ENCODE peak calls at places on chromosomes 3 and 15, in four cellular contexts. A is K562, I is H1, Y is GM12878. X is an unnamed sample.

GRCh38 chr3:77053769-77054168 is 13.9 kb downstream of the ROBO2 start:
- DNase-seq in A (no peak), I (no peak), Y (no peak), X (no peak)

GRCh38 chr3:177598110-177598833 is 401.0 kb upstream of the TBL1XR1 start:
- DNase-seq in A (no peak), I (no peak), Y (no peak), X (no peak)

GRCh38 chr3:181855825-181856224 is 144.1 kb downstream of the SOX2 start:
- DNase-seq in A (no peak), I (no peak), Y (no peak), X (no peak)

GRCh38 chr3:126888186-126888760 is 94.6 kb upstream of the PLXNA1 start:
- DNase-seq in A (no peak), I (no peak), Y (no peak), X (no peak)

GRCh38 chr15:25250906-25251622 is 187.8 kb downstream of the UBE3A start:
- DNase-seq in A (no peak), I (no peak), Y (no peak), X (no peak)

GRCh38 chr3:159854500-159855124 is 134.0 kb upstream of the IL12A start:
- DNase-seq in A (no peak), I (no peak), Y (no peak), X (peak)

GRCh38 chr3:58052373-58053273 is 44.4 kb downstream of the FLNB start:
- DNase-seq in A (peak), I (no peak), Y (no peak), X (peak)

GRCh38 chr15:95559875-95560394 is 770.6 kb upstream of the NR2F2 start:
- DNase-seq in A (peak), I (no peak), Y (no peak), X (no peak)

GRCh38 chr15:26867199-26868007 is 541 bp downstream of the GABRA5 start:
- DNase-seq in A (no peak), I (peak), Y (no peak), X (no peak)

GRCh38 chr15:63551400-63551799 is 45.8 kb upstream of the FBXL22 start:
- DNase-seq in A (no peak), I (no peak), Y (no peak), X (no peak)
- TF ChIP-seq BRCA1 in A (no peak), I (no peak), Y (no peak), X (no peak)

GRCh38 chr3:15858547-15859506 is 61.0 kb upstream of the ANKRD28 start:
- DNase-seq in A (peak), I (peak), Y (peak), X (peak)
- TF ChIP-seq MAX in A (peak), I (peak), Y (peak), X (peak)

DNA sequence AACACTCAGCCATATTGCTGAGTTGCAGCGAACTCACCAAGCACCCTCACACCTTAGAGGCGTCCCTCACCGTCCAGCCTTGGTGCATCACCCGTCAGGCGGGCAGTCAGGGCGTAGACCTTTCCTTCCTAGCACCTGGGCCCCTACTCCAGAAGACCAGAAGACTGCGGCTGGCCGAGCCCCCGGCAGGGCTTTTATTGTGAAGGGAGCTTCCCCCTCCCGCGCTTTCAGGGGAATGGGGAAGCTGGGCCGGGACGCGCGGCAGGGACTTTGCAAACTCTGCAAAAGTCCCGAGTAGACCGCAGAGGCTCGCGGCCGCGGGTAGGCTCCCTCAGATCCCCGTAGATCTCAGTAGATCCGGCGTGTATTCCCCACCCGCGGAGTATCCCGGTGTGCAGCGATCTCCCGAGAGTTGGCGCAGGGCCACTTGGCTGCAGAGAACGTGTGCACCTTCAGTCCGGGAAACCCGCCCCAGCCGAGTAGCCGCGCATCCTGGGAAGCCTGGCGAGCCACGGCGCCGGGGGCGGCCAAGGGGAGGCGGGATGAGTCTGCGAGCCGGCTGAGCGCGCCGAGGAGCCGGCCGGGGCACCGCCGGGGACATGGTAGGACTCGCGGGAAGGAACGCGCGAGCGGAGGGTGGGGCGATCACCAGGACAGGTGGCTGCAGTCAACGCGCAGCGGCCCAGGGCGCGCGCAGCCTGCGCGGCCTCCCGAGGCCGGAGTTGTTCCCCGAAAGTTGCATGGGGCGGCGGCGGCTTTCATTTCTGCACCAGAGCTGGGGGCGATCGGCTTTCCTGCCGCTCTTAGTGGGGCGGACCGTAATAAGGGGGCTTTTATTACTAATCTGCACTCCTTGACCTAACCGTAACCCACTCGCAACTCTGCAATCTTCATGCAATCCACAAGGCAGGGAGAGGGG is at the start of gene GASK1A:
- DNase-seq in A (no peak), I (peak), Y (no peak), X (no peak)
- H2AFZ ChIP-seq in A (no peak), I (peak), Y (no peak), X (no peak)

GRCh38 chr15:42919308-42919707 is 1.3 kb downstream of the TTBK2 start:
- DNase-seq in A (no peak), I (no peak), Y (no peak), X (no peak)
- TF ChIP-seq BRCA1 in A (no peak), I (no peak), Y (no peak), X (no peak)

GRCh38 chr3:40299130-40299720 is 10.3 kb upstream of the EIF1B start:
- DNase-seq in A (no peak), I (no peak), Y (no peak), X (no peak)
- TF ChIP-seq MAX in A (no peak), I (no peak), Y (no peak), X (no peak)

DNA sequence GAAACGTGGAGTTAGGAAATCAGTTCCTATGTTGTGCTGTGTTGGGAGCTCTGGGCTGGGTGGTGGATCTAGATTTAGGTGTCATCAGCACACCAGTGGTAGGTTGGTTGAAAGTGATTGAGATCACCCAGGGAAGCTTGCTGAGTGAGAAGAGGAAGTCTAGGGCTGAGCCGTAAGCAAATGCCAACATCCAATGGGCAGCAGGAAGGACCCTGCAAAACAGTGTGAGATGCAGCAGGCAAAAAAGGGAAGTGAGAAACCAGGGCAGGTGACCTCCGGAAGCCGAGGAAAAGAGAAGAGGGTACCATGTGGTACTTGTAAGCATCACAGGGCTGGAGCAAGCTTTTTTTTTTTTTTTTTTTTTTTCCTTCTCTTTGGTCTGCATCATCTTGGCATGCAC is 15.9 kb upstream of the COPG1 start:
- DNase-seq in A (no peak), I (no peak), Y (peak), X (no peak)
- H2AFZ ChIP-seq in A (no peak), I (peak), Y (peak), X (no peak)

GRCh38 chr3:73582535-73582934 is 42.2 kb downstream of the PDZRN3 start:
- DNase-seq in A (no peak), I (no peak), Y (no peak), X (no peak)

GRCh38 chr3:73581134-73581846 is 43.5 kb downstream of the PDZRN3 start:
- DNase-seq in A (no peak), I (no peak), Y (no peak), X (no peak)

GRCh38 chr3:73577704-73578103 is 47.0 kb downstream of the PDZRN3 start:
- DNase-seq in A (no peak), I (no peak), Y (no peak), X (no peak)

GRCh38 chr3:73576995-73577394 is 47.7 kb downstream of the PDZRN3 start:
- DNase-seq in A (no peak), I (no peak), Y (no peak), X (no peak)

DNA sequence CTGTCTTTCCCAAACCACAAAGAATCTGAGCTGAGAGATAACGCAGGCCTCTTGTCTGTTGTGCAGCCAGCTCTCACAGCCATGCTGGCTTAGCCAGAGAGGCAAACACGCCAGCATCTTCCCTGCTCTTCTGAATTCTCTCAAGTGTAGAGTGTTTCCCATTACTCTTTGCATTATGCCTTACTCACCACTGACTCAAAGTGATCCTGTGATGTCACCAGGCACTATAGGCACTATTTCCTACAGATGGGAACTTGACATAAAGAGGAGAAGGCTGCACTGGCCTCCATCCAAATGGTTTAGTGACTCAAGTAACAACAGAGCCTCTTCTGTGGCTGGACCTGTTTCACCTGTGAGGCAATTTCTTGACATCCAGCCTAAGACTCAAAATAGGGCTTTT is 44.4 kb downstream of the PDZRN3 start:
- DNase-seq in A (no peak), I (no peak), Y (no peak), X (no peak)
- TF ChIP-seq BRCA1 in A (no peak), I (no peak), Y (no peak), X (no peak)

GRCh38 chr15:42405876-42406482 is 46.7 kb downstream of the CAPN3 start:
- DNase-seq in A (no peak), I (no peak), Y (no peak), X (peak)
- TF ChIP-seq MAX in A (no peak), I (no peak), Y (no peak), X (no peak)

GRCh38 chr15:43270676-43271306 is 4.1 kb upstream of the TGM5 start:
- DNase-seq in A (no peak), I (no peak), Y (no peak), X (no peak)
- H2AFZ ChIP-seq in A (no peak), I (no peak), Y (peak), X (no peak)

GRCh38 chr15:56838085-56838484 is 80.4 kb upstream of the TCF12 start:
- DNase-seq in A (no peak), I (no peak), Y (no peak), X (no peak)

GRCh38 chr15:56835598-56836275 is 82.7 kb upstream of the TCF12 start:
- DNase-seq in A (no peak), I (no peak), Y (no peak), X (no peak)

GRCh38 chr15:56839099-56839498 is 79.3 kb upstream of the TCF12 start:
- DNase-seq in A (no peak), I (no peak), Y (no peak), X (no peak)

GRCh38 chr15:56839641-56840040 is 78.8 kb upstream of the TCF12 start:
- DNase-seq in A (no peak), I (no peak), Y (no peak), X (no peak)

GRCh38 chr15:56837281-56837680 is 81.2 kb upstream of the TCF12 start:
- DNase-seq in A (no peak), I (no peak), Y (no peak), X (no peak)
- TF ChIP-seq BRCA1 in A (no peak), I (no peak), Y (no peak), X (no peak)